ENCODE peak calls at places on chromosomes 1 and 21, in eight cellular contexts. W is Calu3, F is left ventricle myocardium inferior, J is ovary, U is IMR-90, Q is fibroblast of mammary gland, E is foreskin fibroblast, T is H9. C is an unnamed sample.

GRCh38 chr1:3018576-3018975 is 2.7 kb upstream of the ACTRT2 start:
- DNase-seq in W (no peak), E (no peak), U (no peak), T (no peak), F (peak; percentile 6), Q (no peak), J (no peak), C (no peak)

GRCh38 chr1:58933599-58933926 is 149.7 kb upstream of the JUN start:
- DNase-seq in U (peak; percentile 11), J (no peak), E (no peak), F (no peak), W (no peak), T (no peak), Q (peak; percentile 33), C (no peak)

GRCh38 chr1:15953294-15953771 is 22.6 kb downstream of the ZBTB17 start:
- DNase-seq in T (no peak), E (no peak), J (no peak), Q (peak; percentile 47), W (no peak), U (peak; percentile 35), F (no peak), C (no peak)

GRCh38 chr1:2416403-2416802 is 4.0 kb upstream of the PEX10 start:
- DNase-seq in U (no peak), F (no peak), E (no peak), W (peak; percentile 73), Q (no peak), T (no peak), J (no peak), C (no peak)

GRCh38 chr1:205536759-205537361 is 32.4 kb downstream of the CDK18 start:
- DNase-seq in Q (no peak), F (no peak), J (no peak), T (peak; percentile 20), E (no peak), U (no peak), W (peak; percentile 80), C (no peak)

GRCh38 chr1:214548988-214549387 is 2.4 kb downstream of the PTPN14 start:
- DNase-seq in J (peak; percentile 67), T (no peak), W (peak; percentile 43), U (peak; percentile 63), Q (peak; percentile 73), F (peak; percentile 72), E (peak; percentile 78), C (no peak)

GRCh38 chr1:248045209-248045608 is 1.4 kb upstream of the OR2L3 start:
- DNase-seq in W (no peak), E (no peak), F (no peak), U (no peak), Q (no peak), T (no peak), J (no peak), C (no peak)

GRCh38 chr1:46084553-46085448 is 47.6 kb downstream of the PIK3R3 start:
- DNase-seq in F (no peak), T (no peak), J (no peak), E (peak; percentile 59), Q (peak; percentile 49), W (no peak), U (peak; percentile 54), C (no peak)

GRCh38 chr1:163066686-163067085 is 2.5 kb upstream of the RGS4 start:
- DNase-seq in E (no peak), T (no peak), W (no peak), F (no peak), J (no peak), Q (no peak), U (no peak), C (no peak)

GRCh38 chr1:244751271-244751895 is 84.1 kb upstream of the COX20 start:
- DNase-seq in W (no peak), J (no peak), F (no peak), T (no peak), E (no peak), Q (no peak), U (no peak), C (no peak)

GRCh38 chr1:150507912-150508864 is at the start of gene ECM1:
- DNase-seq in U (peak; percentile 84), J (peak; percentile 46), W (peak; percentile 30), F (peak; percentile 61), T (no peak), Q (peak; percentile 79), E (peak; percentile 93), C (no peak)

GRCh38 chr1:99634971-99635624 is 10.8 kb upstream of the PALMD start:
- DNase-seq in E (no peak), W (no peak), T (no peak), Q (no peak), U (no peak), J (no peak), F (no peak), C (no peak)

DNA sequence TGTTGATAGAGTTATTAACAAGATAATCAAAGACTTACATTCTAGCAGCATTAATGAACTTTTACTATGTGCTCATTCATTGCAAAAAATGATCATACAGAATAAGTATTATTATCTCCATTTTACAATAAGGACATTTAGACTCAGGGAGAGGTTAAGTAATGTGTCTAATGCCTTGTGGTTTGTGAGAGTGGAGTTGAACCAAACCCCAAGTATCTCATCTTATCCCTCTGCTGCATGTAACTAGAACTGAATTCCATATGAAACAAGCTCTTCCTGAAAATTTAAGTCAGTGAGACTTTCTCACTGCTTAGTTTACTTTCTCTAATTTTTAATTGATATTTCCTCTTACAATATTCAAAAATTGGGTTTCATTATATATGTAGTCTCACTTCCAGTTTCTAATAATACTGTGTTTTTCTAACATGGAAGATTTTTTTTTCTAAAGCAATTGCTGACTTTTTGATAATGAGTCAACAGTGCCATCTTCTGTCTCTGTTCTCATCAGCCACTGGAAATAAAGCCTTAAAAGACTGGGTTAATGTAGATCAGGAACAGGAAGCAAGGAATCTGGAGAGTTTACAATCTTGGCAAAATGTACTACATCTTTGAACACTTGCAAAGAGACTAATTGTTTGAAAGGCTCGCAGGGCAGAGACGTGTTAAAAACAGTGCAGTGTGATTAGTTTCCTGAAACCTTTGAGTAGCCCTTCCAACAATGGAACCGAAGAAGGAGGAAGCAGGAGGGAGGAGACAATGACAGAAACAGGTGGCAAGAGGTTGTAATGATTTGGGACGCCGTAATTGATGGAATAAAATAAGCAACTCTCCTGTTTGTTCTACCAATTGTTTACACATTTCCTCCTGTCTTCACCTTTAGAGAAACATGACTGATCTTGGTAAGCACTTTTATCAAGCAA is 567.6 kb downstream of the MRPL39 start:
- DNase-seq in E (no peak), U (peak; percentile 5), F (no peak), T (no peak), W (no peak), Q (peak; percentile 5), J (no peak), C (no peak)
- TF ChIP-seq CTCF in E (no peak), U (peak; percentile 18), F (peak; percentile 52), T (peak; percentile 63), W (no peak), Q (peak; percentile 4), J (peak; percentile 24), C (peak; percentile 38)

DNA sequence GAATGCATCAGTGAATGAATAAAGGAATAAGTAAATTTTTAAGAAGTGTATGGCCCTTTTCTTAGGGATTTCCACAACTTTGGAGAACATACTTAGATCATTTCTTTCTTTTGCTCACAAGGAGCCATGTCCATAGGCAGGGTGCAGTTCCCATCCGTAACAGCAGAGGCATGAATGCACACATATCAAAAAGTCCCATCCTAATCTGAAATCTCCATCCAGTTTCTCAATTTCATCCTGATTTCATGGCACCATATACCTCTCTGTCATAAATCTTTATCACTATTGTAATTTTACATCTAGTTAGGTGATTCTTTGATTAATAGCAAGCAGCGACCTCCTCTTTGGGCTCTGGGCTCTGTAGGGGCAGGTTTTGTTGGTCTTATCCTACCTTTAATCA is 359.2 kb downstream of the RRAGC start:
- DNase-seq in F (no peak), Q (no peak), U (no peak), J (no peak), E (no peak), W (no peak), T (no peak), C (no peak)
- TF ChIP-seq CTCF in F (peak; percentile 21), Q (peak; percentile 33), U (peak; percentile 8), J (no peak), E (peak; percentile 5), W (no peak), T (peak; percentile 67), C (peak; percentile 55)

DNA sequence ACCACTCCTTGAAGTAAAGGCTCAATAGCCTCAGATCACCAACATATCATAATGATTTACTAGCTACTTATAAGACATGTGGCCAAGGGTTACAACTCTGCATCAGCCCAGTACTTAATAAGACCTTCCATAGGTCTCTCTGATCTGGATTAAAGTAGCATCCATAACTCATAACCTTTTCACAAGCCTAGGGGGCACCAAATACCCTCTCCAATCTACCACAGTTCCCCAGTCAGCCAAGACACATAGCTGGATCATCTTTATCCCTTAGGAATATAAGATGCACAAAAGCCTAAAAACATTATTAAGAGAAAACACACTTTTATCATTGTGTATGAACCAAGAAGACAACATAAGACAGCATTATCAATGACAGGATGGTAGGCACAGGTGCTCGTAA is 22.1 kb downstream of the SSX2IP start:
- DNase-seq in E (peak; percentile 31), U (no peak), Q (peak; percentile 34), J (no peak), T (no peak), W (no peak), F (no peak), C (no peak)
- TF ChIP-seq CTCF in E (peak; percentile 11), U (peak; percentile 14), Q (peak; percentile 32), J (no peak), T (peak; percentile 60), W (no peak), F (peak; percentile 31), C (no peak)

DNA sequence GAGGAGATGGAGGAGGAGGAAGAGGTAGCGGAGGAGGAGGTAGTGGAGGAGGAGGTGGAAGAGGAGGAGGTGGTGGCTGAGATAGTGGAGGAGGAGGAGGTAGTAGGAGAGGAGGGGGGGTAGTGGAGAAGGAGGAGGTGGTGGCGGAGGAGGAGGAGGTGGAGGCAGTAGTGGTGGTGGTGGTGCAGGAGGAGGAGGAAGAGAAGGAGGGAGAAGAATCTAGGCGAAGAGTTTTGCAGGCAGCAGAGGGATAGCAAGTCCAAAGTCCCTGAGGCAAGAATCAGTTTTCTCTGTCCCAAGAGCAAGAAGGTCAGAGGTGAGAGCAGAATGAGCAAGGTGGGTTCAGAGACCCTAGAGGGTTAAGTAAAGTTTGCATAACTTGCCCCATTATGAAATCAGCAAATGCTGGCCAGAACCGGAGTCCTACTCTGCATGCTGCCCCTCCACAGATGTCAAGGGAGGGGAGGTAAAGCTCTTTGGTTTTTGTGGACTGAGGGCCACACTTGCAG is 38.8 kb upstream of the GNPAT start:
- DNase-seq in F (no peak), Q (no peak), W (no peak), J (no peak), E (no peak), T (no peak), U (no peak), C (no peak)
- TF ChIP-seq CTCF in F (no peak), Q (no peak), W (no peak), J (no peak), E (no peak), T (no peak), U (no peak), C (no peak)

C was measured in progenitor cell of endocrine pancreas.